ENCODE peak calls at places on chromosomes 5 and 9, in four cellular contexts. A is adipocyte, H is astrocyte of the cerebellum, M is HCEC 1CT. T is an unnamed sample.

GRCh38 chr5:75510417-75510835 is 1.0 kb downstream of the CERT1 start:
- DNase-seq in A (peak; percentile 76), H (no peak), M (peak; percentile 50), T (peak; percentile 58)

GRCh38 chr9:86424246-86424891 is 70.2 kb upstream of the TUT7 start:
- DNase-seq in A (no peak), H (no peak), M (peak; percentile 64), T (peak; percentile 18)

GRCh38 chr9:4939118-4939561 is 45.9 kb upstream of the JAK2 start:
- DNase-seq in A (no peak), H (no peak), M (no peak), T (no peak)

GRCh38 chr5:140192715-140193428 is 17.9 kb downstream of the CYSTM1 start:
- DNase-seq in A (no peak), H (no peak), M (no peak), T (no peak)

GRCh38 chr9:77375956-77376532 is 198.7 kb downstream of the VPS13A start:
- DNase-seq in A (peak; percentile 51), H (no peak), M (peak; percentile 22), T (peak; percentile 46)

GRCh38 chr9:37466037-37466709 is 923 bp upstream of the ZBTB5 start:
- DNase-seq in A (peak; percentile 84), H (peak; percentile 83), M (peak; percentile 86), T (peak; percentile 90)

GRCh38 chr9:16150501-16150900 is 597.7 kb downstream of the CCDC171 start:
- DNase-seq in A (no peak), H (no peak), M (no peak), T (no peak)

GRCh38 chr9:93620881-93621820 is 44.8 kb downstream of the PHF2 start:
- DNase-seq in A (no peak), H (no peak), M (no peak), T (no peak)

GRCh38 chr9:108257387-108257786 is 598.4 kb downstream of the ACTL7B start:
- DNase-seq in A (no peak), H (no peak), M (no peak), T (peak; percentile 33)

GRCh38 chr5:161966544-161966943 is 101.0 kb upstream of the GABRG2 start:
- DNase-seq in A (no peak), H (peak; percentile 1), M (no peak), T (no peak)

GRCh38 chr5:149863830-149864229 is 80.8 kb downstream of the PDE6A start:
- DNase-seq in A (no peak), H (no peak), M (no peak), T (no peak)

GRCh38 chr9:20569525-20569924 is 52.8 kb downstream of the MLLT3 start:
- DNase-seq in A (peak; percentile 28), H (no peak), M (no peak), T (peak; percentile 38)

GRCh38 chr9:129276486-129277260 is 98.6 kb upstream of the IER5L start:
- DNase-seq in A (no peak), H (no peak), M (no peak), T (no peak)

GRCh38 chr5:176739461-176740051 is 70.8 kb upstream of the UNC5A start:
- DNase-seq in A (no peak), H (no peak), M (no peak), T (no peak)

T was measured in EH.